ENCODE peak calls at places on chromosomes 12 and 14, in nine cellular contexts. B is tibial artery; P is neuronal stem cell; S is AG04450; H is CD4-positive, alpha-beta memory T cell; T is thoracic aorta; F is cardiac muscle cell; Z is fibroblast of the aortic adventitia; J is pancreas. Q is an unnamed sample.

GRCh38 chr12:119206348-119207075 is 27.8 kb downstream of the HSPB8 start:
- DNase-seq in B (no peak), P (peak), S (no peak), H (no peak), T (no peak), F (no peak), Z (no peak), J (no peak), Q (no peak)

GRCh38 chr12:104372721-104373335 is 69.3 kb downstream of the EID3 start:
- DNase-seq in B (no peak), P (no peak), S (no peak), H (no peak), T (no peak), F (no peak), Z (no peak), J (no peak), Q (no peak)

GRCh38 chr14:63928744-63929174 is 76.0 kb downstream of the SYNE2 start:
- DNase-seq in B (no peak), P (no peak), S (no peak), H (no peak), T (no peak), F (no peak), Z (peak), J (no peak), Q (no peak)

GRCh38 chr14:81765654-81766275 is 232.1 kb upstream of the SEL1L start:
- DNase-seq in B (no peak), P (no peak), S (no peak), H (no peak), T (no peak), F (no peak), Z (no peak), J (no peak), Q (no peak)

GRCh38 chr12:40646891-40647290 is 45.3 kb upstream of the CNTN1 start:
- DNase-seq in B (no peak), P (no peak), S (no peak), H (no peak), T (no peak), F (no peak), Z (no peak), J (no peak), Q (no peak)

GRCh38 chr12:47078733-47079364 is 572 bp upstream of the PCED1B start:
- DNase-seq in B (no peak), P (no peak), S (no peak), H (peak), T (no peak), F (peak), Z (no peak), J (peak), Q (peak)

GRCh38 chr12:56450241-56450640 is 1.0 kb upstream of the TIMELESS start:
- DNase-seq in B (no peak), P (no peak), S (no peak), H (no peak), T (no peak), F (no peak), Z (no peak), J (no peak), Q (no peak)

GRCh38 chr12:105400227-105400626 is 69.7 kb downstream of the C12orf75 start:
- DNase-seq in B (no peak), P (no peak), S (no peak), H (no peak), T (no peak), F (no peak), Z (no peak), J (no peak), Q (no peak)

GRCh38 chr14:69040343-69040742 is 61.2 kb upstream of the ACTN1 start:
- DNase-seq in B (no peak), P (no peak), S (no peak), H (no peak), T (no peak), F (no peak), Z (no peak), J (no peak), Q (no peak)

GRCh38 chr12:130663510-130663909 is 52.6 kb downstream of the RIMBP2 start:
- DNase-seq in B (no peak), P (no peak), S (no peak), H (no peak), T (no peak), F (no peak), Z (no peak), J (no peak), Q (no peak)

GRCh38 chr12:46446645-46447044 is 74.1 kb upstream of the SLC38A2 start:
- DNase-seq in B (no peak), P (no peak), S (no peak), H (no peak), T (no peak), F (peak), Z (no peak), J (no peak), Q (no peak)

GRCh38 chr14:68468437-68469207 is 324.2 kb downstream of the ZFP36L1 start:
- DNase-seq in B (no peak), P (no peak), S (no peak), H (no peak), T (no peak), F (no peak), Z (peak), J (no peak), Q (no peak)

GRCh38 chr12:47100146-47100545 is 20.4 kb upstream of the AMIGO2 start:
- DNase-seq in B (no peak), P (no peak), S (no peak), H (no peak), T (no peak), F (no peak), Z (peak), J (no peak), Q (no peak)

GRCh38 chr12:111169032-111169431 is 199.9 kb downstream of the PHETA1 start:
- DNase-seq in B (no peak), P (no peak), S (no peak), H (no peak), T (no peak), F (no peak), Z (no peak), J (no peak), Q (no peak)
- H3K4me3 ChIP-seq in B (no peak), P (peak), S (no peak), H (no peak), T (no peak), F (no peak), Z (no peak), J (no peak), Q (no peak)

GRCh38 chr12:57487597-57488396 is at the start of gene MARS1:
- DNase-seq in B (peak), P (peak), S (peak), H (peak), T (peak), F (peak), Z (peak), J (peak), Q (peak)

GRCh38 chr12:57487055-57487596 is 742 bp upstream of the MARS1 start:
- DNase-seq in B (no peak), P (no peak), S (no peak), H (no peak), T (no peak), F (no peak), Z (no peak), J (no peak), Q (no peak)

GRCh38 chr12:57488397-57489156 is 709 bp downstream of the MARS1 start:
- DNase-seq in B (no peak), P (no peak), S (no peak), H (no peak), T (no peak), F (no peak), Z (peak), J (no peak), Q (no peak)

GRCh38 chr12:57490126-57490525 is 2.3 kb downstream of the MARS1 start:
- DNase-seq in B (no peak), P (no peak), S (no peak), H (no peak), T (no peak), F (no peak), Z (no peak), J (no peak), Q (no peak)

GRCh38 chr12:57489157-57489641 is 1.3 kb downstream of the MARS1 start:
- DNase-seq in B (no peak), P (no peak), S (no peak), H (no peak), T (no peak), F (no peak), Z (no peak), J (no peak), Q (no peak)
- H3K4me3 ChIP-seq in B (peak), P (no peak), S (peak), H (no peak), T (peak), F (peak), Z (peak), J (peak), Q (peak)

GRCh38 chr14:23573384-23573783 is 5.2 kb downstream of the JPH4 start:
- DNase-seq in B (no peak), P (no peak), S (no peak), H (no peak), T (no peak), F (no peak), Z (no peak), J (no peak), Q (no peak)
- H3K4me3 ChIP-seq in B (no peak), P (no peak), S (no peak), H (no peak), T (no peak), F (no peak), Z (no peak), J (no peak), Q (no peak)

GRCh38 chr14:51676549-51676948 is 24.8 kb downstream of the FRMD6 start:
- DNase-seq in B (no peak), P (no peak), S (no peak), H (no peak), T (no peak), F (no peak), Z (peak), J (no peak), Q (no peak)
- H3K4me3 ChIP-seq in B (no peak), P (no peak), S (no peak), H (no peak), T (no peak), F (no peak), Z (no peak), J (no peak), Q (no peak)

DNA sequence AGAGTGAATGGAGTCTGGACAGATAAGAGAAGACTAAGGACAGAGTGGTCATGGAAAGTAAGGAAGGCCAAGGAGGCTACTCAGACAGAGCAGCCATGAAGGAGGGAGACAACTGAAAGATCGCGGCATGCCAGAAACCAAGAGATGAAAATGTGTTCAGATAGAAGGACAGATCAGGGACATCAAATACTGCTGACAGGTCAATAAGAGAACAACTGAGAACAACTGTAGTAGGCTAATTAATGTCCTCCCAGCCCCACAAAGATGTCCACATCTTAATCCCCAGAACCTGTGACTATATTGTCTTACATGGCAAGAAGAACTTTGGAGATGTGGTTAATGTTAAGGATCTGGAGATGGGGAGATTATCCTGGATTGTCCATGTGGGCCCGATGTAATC is 15.0 kb upstream of the HELB start:
- DNase-seq in B (no peak), P (no peak), S (no peak), H (no peak), T (no peak), F (no peak), Z (no peak), J (no peak), Q (no peak)
- H3K4me3 ChIP-seq in B (no peak), P (no peak), S (no peak), H (no peak), T (no peak), F (no peak), Z (no peak), J (no peak), Q (no peak)

GRCh38 chr14:24233538-24233866 is 773 bp downstream of the GMPR2 start:
- DNase-seq in B (no peak), P (no peak), S (no peak), H (no peak), T (no peak), F (no peak), Z (no peak), J (no peak), Q (no peak)
- H3K4me3 ChIP-seq in B (peak), P (no peak), S (peak), H (peak), T (peak), F (peak), Z (peak), J (peak), Q (peak)

GRCh38 chr12:7872565-7873304 is at the start of gene SLC2A14:
- DNase-seq in B (no peak), P (no peak), S (no peak), H (no peak), T (no peak), F (peak), Z (no peak), J (no peak), Q (no peak)
- H3K4me3 ChIP-seq in B (peak), P (no peak), S (peak), H (no peak), T (peak), F (no peak), Z (peak), J (no peak), Q (no peak)

GRCh38 chr14:51094901-51095853 is at the start of gene TRIM9:
- DNase-seq in B (peak), P (peak), S (peak), H (peak), T (peak), F (peak), Z (peak), J (peak), Q (peak)
- H3K4me3 ChIP-seq in B (peak), P (peak), S (peak), H (peak), T (peak), F (peak), Z (peak), J (peak), Q (peak)

GRCh38 chr12:112575559-112576067 is 156.9 kb downstream of the PTPN11 start:
- DNase-seq in B (no peak), P (no peak), S (no peak), H (no peak), T (no peak), F (no peak), Z (no peak), J (no peak), Q (no peak)

GRCh38 chr12:112573151-112573550 is 154.4 kb downstream of the PTPN11 start:
- DNase-seq in B (no peak), P (no peak), S (no peak), H (no peak), T (no peak), F (no peak), Z (no peak), J (no peak), Q (no peak)

GRCh38 chr12:112577473-112578334 is 159.0 kb downstream of the PTPN11 start:
- DNase-seq in B (no peak), P (no peak), S (no peak), H (no peak), T (no peak), F (no peak), Z (no peak), J (no peak), Q (no peak)

GRCh38 chr12:112570096-112570495 is 151.3 kb downstream of the PTPN11 start:
- DNase-seq in B (no peak), P (no peak), S (no peak), H (no peak), T (no peak), F (no peak), Z (no peak), J (no peak), Q (no peak)

GRCh38 chr12:112574896-112575558 is 156.3 kb downstream of the PTPN11 start:
- DNase-seq in B (no peak), P (no peak), S (no peak), H (no peak), T (no peak), F (no peak), Z (no peak), J (no peak), Q (peak)
- H3K4me3 ChIP-seq in B (no peak), P (peak), S (no peak), H (no peak), T (no peak), F (no peak), Z (no peak), J (no peak), Q (no peak)

Q was measured in GM06990.